ENCODE peak calls at places on chromosomes 1 and 21, in six cellular contexts. P, U, K, R, I and T are unnamed samples.
A peak's percentile ranks its signal among the peaks of the same experiment; 100 is the strongest.

GRCh38 chr1:1573843-1574720 is 581 bp downstream of the SSU72 start:
- DNase-seq in I (peak; percentile 80), U (peak; percentile 67), R (peak; percentile 63), P (peak; percentile 50), K (no peak), T (peak; percentile 48)

GRCh38 chr21:23455676-23456075 is 2151.6 kb downstream of the MRPL39 start:
- DNase-seq in U (no peak), I (no peak), K (no peak), R (no peak), P (no peak), T (no peak)

GRCh38 chr1:65691152-65691900 is 101.4 kb upstream of the PDE4B start:
- DNase-seq in R (no peak), U (no peak), I (no peak), P (no peak), K (no peak), T (no peak)

GRCh38 chr1:12083766-12084165 is 20.7 kb downstream of the TNFRSF8 start:
- DNase-seq in P (no peak), U (no peak), I (no peak), K (no peak), R (no peak), T (no peak)

GRCh38 chr1:83546863-83547262 is 452.1 kb downstream of the TTLL7 start:
- DNase-seq in R (no peak), U (no peak), K (no peak), P (no peak), I (no peak), T (no peak)

GRCh38 chr1:17070163-17070525 is 16.3 kb upstream of the SDHB start:
- DNase-seq in U (no peak), R (no peak), K (no peak), I (no peak), P (no peak), T (no peak)

GRCh38 chr21:34732388-34732821 is 63.6 kb downstream of the CLIC6 start:
- DNase-seq in K (no peak), U (no peak), I (peak; percentile 85), R (no peak), P (no peak), T (no peak)

GRCh38 chr1:184843732-184844495 is 89.3 kb upstream of the EDEM3 start:
- DNase-seq in I (no peak), U (peak; percentile 23), R (peak; percentile 38), K (peak; percentile 53), P (no peak), T (peak; percentile 39)

GRCh38 chr1:84247425-84248220 is 53.9 kb upstream of the SAMD13 start:
- DNase-seq in U (no peak), R (no peak), P (no peak), I (peak; percentile 98), K (no peak), T (peak; percentile 86)

GRCh38 chr21:19609611-19610010 is 1206.0 kb upstream of the TMPRSS15 start:
- DNase-seq in K (no peak), I (no peak), U (no peak), R (no peak), P (no peak), T (no peak)

GRCh38 chr1:119623651-119624050 is 24.4 kb downstream of the ZNF697 start:
- DNase-seq in I (no peak), K (no peak), R (no peak), U (no peak), P (no peak), T (no peak)

GRCh38 chr1:48228156-48228555 is 5.6 kb downstream of the SLC5A9 start:
- DNase-seq in R (no peak), K (no peak), I (no peak), P (no peak), U (no peak), T (no peak)

GRCh38 chr1:109500886-109501285 is 7.0 kb downstream of the CYB561D1 start:
- DNase-seq in R (no peak), U (no peak), P (no peak), K (no peak), I (peak; percentile 11), T (no peak)

GRCh38 chr1:21848524-21849174 is 36.6 kb downstream of the LDLRAD2 start:
- DNase-seq in U (no peak), R (no peak), I (no peak), P (no peak), K (no peak), T (no peak)

GRCh38 chr1:33931115-33931475 is 67.2 kb downstream of the HMGB4 start:
- DNase-seq in P (no peak), K (no peak), I (no peak), U (no peak), R (no peak), T (no peak)

GRCh38 chr1:192973202-192973601 is 86.0 kb downstream of the UCHL5 start:
- DNase-seq in R (no peak), I (no peak), P (no peak), K (no peak), U (no peak), T (no peak)

GRCh38 chr21:16942703-16943102 is 570.1 kb upstream of the CXADR start:
- DNase-seq in K (no peak), R (no peak), P (peak; percentile 12), I (no peak), U (no peak), T (peak; percentile 43)

GRCh38 chr1:30754684-30755171 is 2.8 kb downstream of the LAPTM5 start:
- DNase-seq in R (no peak), I (peak; percentile 18), P (no peak), U (no peak), K (no peak), T (no peak)

GRCh38 chr1:117045644-117046043 is 14.5 kb upstream of the TTF2 start:
- DNase-seq in P (no peak), K (no peak), R (no peak), I (no peak), U (no peak), T (no peak)

GRCh38 chr21:35619184-35619583 is 441.1 kb downstream of the SETD4 start:
- DNase-seq in K (no peak), I (peak; percentile 94), U (no peak), P (peak; percentile 67), R (no peak), T (no peak)

GRCh38 chr1:107003972-107004371 is 52.5 kb upstream of the PRMT6 start:
- DNase-seq in K (no peak), I (no peak), R (no peak), U (no peak), P (no peak), T (no peak)

GRCh38 chr21:29002442-29003144 is 9.9 kb upstream of the LTN1 start:
- DNase-seq in K (peak; percentile 96), R (peak; percentile 93), I (peak; percentile 99), P (peak; percentile 73), U (peak; percentile 95), T (peak; percentile 71)

GRCh38 chr1:194062962-194063361 is 876.5 kb upstream of the B3GALT2 start:
- DNase-seq in I (no peak), R (no peak), P (no peak), U (no peak), K (no peak), T (no peak)